ENCODE peak calls at places on chromosomes 1 and 21, in eight cellular contexts. N, J, H, P, K, F, X and E are unnamed samples.

GRCh38 chr1:28983091-28983490 is 68.7 kb downstream of the EPB41 start:
- DNase-seq in N (no peak), J (no peak), H (no peak), P (no peak), K (no peak), F (no peak), X (no peak), E (no peak)

GRCh38 chr1:181104042-181104789 is 15.7 kb downstream of the IER5 start:
- DNase-seq in N (no peak), J (no peak), H (peak), P (no peak), K (no peak), F (no peak), X (peak), E (no peak)

GRCh38 chr1:11147371-11147770 is 41.8 kb upstream of the ANGPTL7 start:
- DNase-seq in N (no peak), J (no peak), H (no peak), P (no peak), K (peak), F (no peak), X (no peak), E (no peak)

GRCh38 chr21:42847051-42847707 is 32.2 kb downstream of the WDR4 start:
- DNase-seq in N (no peak), J (peak), H (no peak), P (no peak), K (no peak), F (no peak), X (no peak), E (no peak)

GRCh38 chr1:167661527-167662436 is 31.8 kb downstream of the RCSD1 start:
- DNase-seq in N (no peak), J (no peak), H (no peak), P (no peak), K (peak), F (no peak), X (peak), E (no peak)

GRCh38 chr1:108893141-108893530 is 16.4 kb downstream of the GPSM2 start:
- DNase-seq in N (no peak), J (no peak), H (no peak), P (no peak), K (peak), F (no peak), X (no peak), E (no peak)

GRCh38 chr1:155079487-155080249 is 1.0 kb downstream of the EFNA3 start:
- DNase-seq in N (no peak), J (no peak), H (no peak), P (no peak), K (no peak), F (no peak), X (no peak), E (no peak)

GRCh38 chr1:11059166-11059989 is 440 bp downstream of the SRM start:
- DNase-seq in N (peak), J (no peak), H (no peak), P (no peak), K (peak), F (no peak), X (peak), E (no peak)

GRCh38 chr1:199522936-199523335 is 504.6 kb upstream of the NR5A2 start:
- DNase-seq in N (no peak), J (no peak), H (no peak), P (no peak), K (peak), F (no peak), X (no peak), E (no peak)

GRCh38 chr1:200369706-200370105 is 40.1 kb downstream of the ZNF281 start:
- DNase-seq in N (no peak), J (no peak), H (no peak), P (no peak), K (no peak), F (no peak), X (no peak), E (peak)

GRCh38 chr1:67441183-67441582 is 11.0 kb upstream of the SERBP1 start:
- DNase-seq in N (no peak), J (no peak), H (peak), P (no peak), K (peak), F (no peak), X (no peak), E (peak)

GRCh38 chr1:236565530-236565929 is 38.8 kb downstream of the HEATR1 start:
- DNase-seq in N (no peak), J (no peak), H (no peak), P (no peak), K (peak), F (no peak), X (no peak), E (no peak)

GRCh38 chr1:16727190-16728111 is 12.9 kb upstream of the RNU1-4 start:
- DNase-seq in N (peak), J (peak), H (no peak), P (peak), K (peak), F (peak), X (peak), E (peak)

GRCh38 chr21:44751186-44751798 is 39.9 kb upstream of the TSPEAR start:
- DNase-seq in N (no peak), J (no peak), H (no peak), P (no peak), K (no peak), F (no peak), X (no peak), E (no peak)

GRCh38 chr1:150578278-150579109 is 916 bp downstream of the MCL1 start:
- DNase-seq in N (no peak), J (no peak), H (peak), P (peak), K (peak), F (no peak), X (peak), E (peak)

GRCh38 chr1:9207715-9208114 is 26.9 kb upstream of the H6PD start:
- DNase-seq in N (no peak), J (no peak), H (no peak), P (no peak), K (peak), F (no peak), X (no peak), E (no peak)

GRCh38 chr1:218499021-218499691 is 154.0 kb downstream of the TGFB2 start:
- DNase-seq in N (no peak), J (no peak), H (no peak), P (no peak), K (peak), F (no peak), X (peak), E (no peak)